ENCODE peak calls at places on chromosomes 5 and 9, in six cellular contexts. V is CD8-positive, alpha-beta T cell; U is thyroid gland; E is A549; H is mammary epithelial cell; Q is CD4-positive, alpha-beta memory T cell. A is an unnamed sample.
A peak's percentile ranks its signal among the peaks of the same experiment; 100 is the strongest.

GRCh38 chr9:114214181-114214580 is 58.8 kb downstream of the COL27A1 start:
- DNase-seq in E (no peak), Q (no peak), H (no peak), U (peak; percentile 8), V (no peak), A (no peak)

GRCh38 chr5:32076699-32077695 is 97.1 kb downstream of the GOLPH3 start:
- DNase-seq in V (peak; percentile 35), E (peak; percentile 31), H (peak; percentile 39), Q (peak; percentile 19), U (peak; percentile 87), A (peak; percentile 48)

GRCh38 chr5:665956-666711 is 27.0 kb downstream of the TPPP start:
- DNase-seq in V (no peak), U (peak; percentile 45), H (no peak), Q (no peak), E (no peak), A (no peak)

GRCh38 chr5:42870882-42871418 is 59.3 kb upstream of the SELENOP start:
- DNase-seq in Q (no peak), U (no peak), V (no peak), E (no peak), H (peak; percentile 42), A (no peak)

GRCh38 chr5:8908055-8908683 is 637.7 kb downstream of the SEMA5A start:
- DNase-seq in U (peak; percentile 8), H (peak; percentile 17), E (peak; percentile 15), Q (no peak), V (no peak), A (peak; percentile 10)

GRCh38 chr9:74570879-74571512 is 73.9 kb downstream of the RORB start:
- DNase-seq in V (no peak), Q (no peak), U (peak; percentile 12), E (peak; percentile 9), H (peak; percentile 9), A (peak; percentile 18)

GRCh38 chr9:124121725-124122124 is 110.2 kb downstream of the LHX2 start:
- DNase-seq in V (no peak), E (no peak), U (no peak), H (no peak), Q (no peak), A (no peak)

GRCh38 chr5:171432581-171433351 is 13.3 kb downstream of the FGF18 start:
- DNase-seq in H (no peak), Q (no peak), V (no peak), U (no peak), E (no peak), A (no peak)

GRCh38 chr9:131254107-131254491 is 22.2 kb downstream of the FAM78A start:
- DNase-seq in E (no peak), H (no peak), V (no peak), U (no peak), Q (no peak), A (no peak)

GRCh38 chr9:133979921-133980863 is 11.9 kb downstream of the VAV2 start:
- DNase-seq in V (no peak), E (no peak), H (no peak), Q (no peak), U (no peak), A (no peak)

GRCh38 chr5:174559141-174559540 is 165.2 kb upstream of the MSX2 start:
- DNase-seq in H (peak; percentile 41), U (no peak), E (no peak), V (no peak), Q (no peak), A (no peak)

GRCh38 chr9:118336167-118336951 is 632.2 kb downstream of the TLR4 start:
- DNase-seq in U (no peak), E (no peak), V (no peak), H (no peak), Q (no peak), A (no peak)

GRCh38 chr9:5870691-5871090 is 20.0 kb upstream of the MLANA start:
- DNase-seq in V (no peak), E (no peak), H (no peak), U (peak; percentile 97), Q (no peak), A (no peak)

GRCh38 chr5:90438100-90438499 is 28.5 kb upstream of the CETN3 start:
- DNase-seq in Q (no peak), U (no peak), V (no peak), H (no peak), E (no peak), A (no peak)

GRCh38 chr9:127053057-127053821 is 69.2 kb downstream of the ANGPTL2 start:
- DNase-seq in E (no peak), Q (no peak), H (no peak), U (no peak), V (no peak), A (no peak)

GRCh38 chr9:69122086-69122390 is 52.0 kb upstream of the TJP2 start:
- DNase-seq in U (peak; percentile 95), V (peak; percentile 32), Q (no peak), E (peak; percentile 48), H (peak; percentile 67), A (no peak)

GRCh38 chr9:71683598-71684235 is 84.6 kb downstream of the CEMIP2 start:
- DNase-seq in U (no peak), Q (no peak), H (peak; percentile 83), E (no peak), V (no peak), A (no peak)

GRCh38 chr5:76789991-76790571 is 28.7 kb upstream of the F2RL1 start:
- DNase-seq in E (no peak), U (no peak), H (no peak), V (no peak), Q (no peak), A (no peak)

DNA sequence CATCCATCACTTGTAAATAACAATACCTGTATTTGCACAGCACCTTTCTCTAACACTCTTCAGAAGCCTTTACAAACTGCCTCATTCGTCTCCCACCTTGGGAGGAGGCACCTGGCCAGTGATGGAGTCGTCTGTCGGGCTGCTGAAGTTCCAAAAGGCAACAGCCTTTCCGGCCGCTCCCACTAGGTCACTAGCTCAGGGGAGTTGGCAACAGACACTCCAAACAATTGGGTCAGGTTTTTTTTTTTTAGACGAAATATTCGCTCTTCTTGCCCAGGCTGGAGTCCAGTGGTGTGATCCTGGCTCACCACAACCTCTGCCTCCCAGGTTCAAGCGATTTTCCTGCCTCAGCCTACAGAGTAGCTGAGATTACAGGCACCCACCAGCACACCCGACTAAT is 4.0 kb downstream of the DAP start:
- DNase-seq in H (no peak), V (no peak), Q (no peak), E (no peak), U (no peak), A (no peak)
- H3K4me3 ChIP-seq in H (no peak overlapping the region), V (no peak overlapping the region), Q (no peak overlapping the region), E (no peak overlapping the region), U (no peak overlapping the region), A (no peak overlapping the region)

GRCh38 chr9:22809371-22809770 is 362.7 kb downstream of the DMRTA1 start:
- DNase-seq in H (no peak), V (no peak), U (no peak), E (no peak), Q (no peak), A (no peak)

GRCh38 chr9:22813520-22813919 is 366.9 kb downstream of the DMRTA1 start:
- DNase-seq in U (no peak), Q (no peak), E (no peak), V (no peak), H (peak; percentile 11), A (no peak)

DNA sequence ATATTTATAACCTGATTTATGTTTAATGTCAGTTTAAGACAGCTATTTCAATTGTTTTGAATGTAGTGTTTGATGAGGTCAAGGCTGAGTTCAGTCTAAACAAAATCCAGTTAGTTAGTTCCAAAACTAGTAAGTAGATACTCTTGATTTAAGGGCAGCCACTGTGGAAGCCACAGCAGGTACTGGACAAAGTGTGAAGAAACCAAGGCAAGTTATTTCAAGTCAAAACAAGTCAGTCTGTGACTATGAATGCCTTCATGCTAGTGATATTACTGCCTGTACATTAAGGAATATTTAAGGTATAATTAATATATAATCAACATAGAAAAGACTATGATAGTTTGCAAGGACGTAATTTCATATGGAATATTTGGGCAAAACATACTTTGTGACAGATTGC is 362.3 kb downstream of the DMRTA1 start:
- DNase-seq in H (peak; percentile 10), U (no peak), Q (no peak), E (no peak), V (no peak), A (no peak)
- H3K9me3 ChIP-seq in H (no peaks in the 10 kb centered on the region), U (no peaks in the 10 kb centered on the region), Q (no peaks in the 10 kb centered on the region), E (no peaks in the 10 kb centered on the region), V (no peaks in the 10 kb centered on the region), A (no peaks in the 10 kb centered on the region)

GRCh38 chr5:59764361-59764760 is 129.2 kb downstream of the PDE4D start:
- DNase-seq in V (no peak), Q (no peak), H (no peak), U (no peak), E (no peak), A (no peak)
- H3K4me3 ChIP-seq in V (no peak overlapping the region), Q (no peak overlapping the region), H (no peak overlapping the region), U (no peak overlapping the region), E (peak overlapping the region; percentile 79), A (no peak overlapping the region)

GRCh38 chr5:88552406-88552805 is 283.8 kb upstream of the TMEM161B start:
- DNase-seq in V (no peak), U (no peak), Q (no peak), H (no peak), E (no peak), A (no peak)

GRCh38 chr5:88555658-88556057 is 287.0 kb upstream of the TMEM161B start:
- DNase-seq in U (no peak), H (no peak), Q (no peak), V (no peak), E (no peak), A (no peak)

GRCh38 chr5:88551724-88552345 is 283.2 kb upstream of the TMEM161B start:
- DNase-seq in U (no peak), Q (no peak), V (no peak), E (no peak), H (no peak), A (no peak)

GRCh38 chr5:88556415-88556814 is 287.8 kb upstream of the TMEM161B start:
- DNase-seq in E (no peak), H (no peak), V (no peak), Q (no peak), U (no peak), A (no peak)

DNA sequence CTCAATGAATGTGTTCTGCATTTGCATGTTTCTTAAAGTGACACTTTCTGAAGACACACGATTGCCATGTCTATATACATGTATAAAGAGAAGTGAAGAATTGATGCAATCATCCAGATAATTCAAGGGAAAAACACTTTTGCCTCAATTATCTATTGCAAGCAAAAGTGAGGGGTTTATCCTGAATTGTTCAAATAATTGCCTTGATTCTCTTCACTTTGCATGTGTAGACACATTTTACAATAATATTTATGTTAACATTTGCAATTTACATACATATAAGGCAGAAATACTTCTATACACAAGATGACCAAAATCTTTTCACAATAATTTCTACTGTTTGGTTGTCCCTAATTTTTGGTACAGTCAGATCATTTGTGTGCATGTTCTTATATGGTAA is 285.3 kb upstream of the TMEM161B start:
- DNase-seq in V (no peak), U (no peak), E (no peak), Q (no peak), H (no peak), A (no peak)
- H3K9me3 ChIP-seq in V (no peaks in the 10 kb centered on the region), U (no peaks in the 10 kb centered on the region), E (no peaks in the 10 kb centered on the region), Q (no peaks in the 10 kb centered on the region), H (no peaks in the 10 kb centered on the region), A (no peaks in the 10 kb centered on the region)

DNA sequence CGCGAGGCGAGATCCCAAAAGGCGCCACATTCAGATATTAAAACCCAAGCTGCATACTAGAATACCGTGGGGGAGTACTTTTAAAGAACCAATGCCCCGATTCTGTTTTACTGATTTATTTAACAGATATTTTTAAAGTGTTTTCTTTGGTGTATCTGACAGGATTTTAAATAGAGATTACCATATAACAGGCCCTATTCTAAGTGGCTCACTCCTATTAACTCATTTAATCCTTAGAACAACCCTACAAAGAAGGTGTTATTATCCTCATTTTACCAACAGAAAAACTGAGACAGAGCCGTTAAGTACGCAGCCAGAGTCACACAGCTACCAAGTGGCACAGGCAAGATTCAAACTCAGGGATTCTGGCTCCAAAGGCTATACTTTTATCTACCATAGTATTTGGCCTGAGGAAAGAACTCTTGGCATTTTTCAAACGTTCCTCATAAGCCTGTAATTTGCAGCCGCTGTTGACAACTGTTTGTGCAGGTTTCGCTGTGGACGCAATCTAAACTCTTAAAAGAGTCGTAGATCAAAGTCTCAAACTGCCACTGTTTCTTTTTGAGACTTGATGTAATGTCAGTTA is 550 bp upstream of the TMEM245 start:
- DNase-seq in V (no peak), Q (no peak), E (no peak), U (no peak), H (no peak), A (no peak)
- H3K4me3 ChIP-seq in V (no peak overlapping the region), Q (no peak overlapping the region), E (peak overlapping the region; percentile 23), U (no peak overlapping the region), H (no peak overlapping the region), A (peak overlapping the region; percentile 70)